ENCODE peak calls at places on chromosomes 16 and 17, in six cellular contexts. J, C, O, P, N and R are unnamed samples. For H3K4me1, the result is how much of the 10 kb centered on the place peaks cover.

GRCh38 chr17:66822009-66822408 is 12.9 kb upstream of the CACNG5 start:
- DNase-seq in P (no peak), J (no peak), O (no peak), C (no peak), N (no peak), R (no peak)

GRCh38 chr16:88062341-88062861 is 111.2 kb downstream of the BANP start:
- DNase-seq in O (peak), J (peak), P (no peak), C (no peak), N (peak), R (no peak)

GRCh38 chr17:2143332-2143731 is 88.4 kb downstream of the HIC1 start:
- DNase-seq in C (no peak), N (no peak), P (no peak), O (no peak), J (no peak), R (no peak)

GRCh38 chr17:80930335-80931040 is 61.2 kb upstream of the CHMP6 start:
- DNase-seq in N (no peak), P (no peak), O (no peak), C (no peak), J (no peak), R (no peak)

GRCh38 chr16:11254913-11255736 is 879 bp downstream of the SOCS1 start:
- DNase-seq in P (peak), O (peak), C (no peak), N (no peak), J (peak), R (no peak)

GRCh38 chr17:30000755-30001257 is 59.4 kb downstream of the EFCAB5 start:
- DNase-seq in J (no peak), O (no peak), P (no peak), C (no peak), N (no peak), R (no peak)

GRCh38 chr17:43722269-43722619 is 36.3 kb downstream of the SOST start:
- DNase-seq in P (no peak), O (no peak), N (no peak), J (no peak), C (no peak), R (no peak)

GRCh38 chr17:42050360-42051012 is at the start of gene C17orf113:
- DNase-seq in O (peak), J (peak), C (no peak), P (peak), N (no peak), R (peak)

GRCh38 chr17:64778367-64779290 is 116.5 kb upstream of the SMURF2 start:
- DNase-seq in P (no peak), N (no peak), C (no peak), O (peak), J (peak), R (no peak)

GRCh38 chr16:84406006-84406963 is 37.9 kb downstream of the ATP2C2 start:
- DNase-seq in N (no peak), P (no peak), O (no peak), J (no peak), C (no peak), R (no peak)

GRCh38 chr17:17356931-17357270 is 53.7 kb downstream of the NT5M start:
- DNase-seq in C (no peak), P (no peak), N (no peak), O (no peak), J (peak), R (no peak)

GRCh38 chr16:14600164-14600563 is 29.9 kb downstream of the PARN start:
- DNase-seq in C (no peak), N (no peak), O (no peak), J (no peak), P (peak), R (no peak)

DNA sequence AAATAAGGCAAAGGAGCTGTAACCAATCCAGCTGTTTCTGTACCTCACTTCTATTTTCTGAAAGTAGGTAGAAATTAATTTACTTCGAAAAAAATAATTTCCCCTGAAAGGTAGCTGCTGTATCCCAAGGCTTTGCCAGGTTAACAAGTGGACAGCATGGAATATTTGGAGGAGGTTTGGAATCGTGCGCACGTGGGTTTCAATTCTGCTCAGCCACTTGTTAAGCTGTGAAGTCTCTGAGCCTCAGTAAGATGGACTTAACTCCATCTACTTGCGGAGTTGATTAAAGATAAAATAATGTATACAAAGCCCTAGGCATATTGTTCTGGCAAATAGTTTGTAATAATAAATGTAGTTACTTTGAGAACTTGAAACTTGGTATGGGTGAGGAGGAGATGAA is 57.4 kb upstream of the LGALS9 start:
- DNase-seq in J (no peak), P (no peak), O (no peak), N (no peak), C (no peak), R (no peak)
- H3K4me1 ChIP-seq in J (under half), P (half or more), O (half or more), N (under half), C (under half), R (under half)

GRCh38 chr17:15651001-15651582 is 31.6 kb upstream of the FBXW10B start:
- DNase-seq in N (no peak), C (no peak), P (no peak), J (no peak), O (no peak), R (no peak)
- H3K4me3 ChIP-seq in N (peak), C (peak), P (peak), J (peak), O (peak), R (peak)

DNA sequence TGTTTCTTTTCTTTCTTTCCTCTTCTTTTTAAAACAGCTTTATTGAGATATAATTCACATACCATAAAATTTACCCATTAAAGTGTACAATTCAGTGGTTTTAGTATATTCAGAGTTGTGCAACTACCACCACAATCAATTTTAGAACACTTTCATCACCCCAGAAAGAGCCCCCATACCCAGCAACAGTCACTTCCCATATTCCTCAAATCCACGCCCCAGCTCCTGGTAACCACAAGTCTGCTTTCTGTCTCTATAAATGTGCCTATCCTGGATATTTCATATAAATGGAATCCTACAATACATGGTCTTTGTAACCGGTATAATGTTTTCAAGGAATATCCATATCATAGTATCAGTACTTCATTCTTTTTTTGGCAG is 19.4 kb downstream of the RARA start:
- DNase-seq in O (no peak), J (no peak), N (no peak), C (no peak), P (no peak), R (no peak)
- H3K4me1 ChIP-seq in O (half or more), J (half or more), N (under half), C (half or more), P (half or more), R (half or more)

GRCh38 chr17:82372063-82372590 is 562 bp downstream of the UTS2R start:
- DNase-seq in J (no peak), P (no peak), N (no peak), O (no peak), C (no peak), R (no peak)
- H3K4me3 ChIP-seq in J (no peak), P (no peak), N (peak), O (peak), C (peak), R (no peak)

DNA sequence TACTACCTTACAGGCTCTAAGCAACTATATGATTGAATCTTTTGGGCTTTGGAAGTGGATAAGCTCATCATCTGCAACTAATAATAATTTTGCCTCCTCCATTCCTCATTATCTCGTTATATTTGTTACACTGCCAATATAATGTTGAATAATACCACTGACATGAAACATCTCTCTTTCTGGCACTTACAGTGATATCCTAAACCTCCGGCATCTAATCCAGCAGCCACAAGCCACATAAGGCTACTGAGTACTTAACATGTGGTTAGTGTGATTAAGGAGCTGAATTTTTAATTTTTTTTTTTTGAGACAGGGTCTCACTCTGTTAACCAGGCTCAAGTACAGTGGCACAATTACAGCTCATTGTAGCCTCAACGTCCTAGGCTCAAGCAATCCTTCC is 9.6 kb downstream of the CDC42EP4 start:
- DNase-seq in O (no peak), J (no peak), P (no peak), N (no peak), C (no peak), R (no peak)
- H3K4me1 ChIP-seq in O (half or more), J (under half), P (half or more), N (under half), C (half or more), R (under half)

DNA sequence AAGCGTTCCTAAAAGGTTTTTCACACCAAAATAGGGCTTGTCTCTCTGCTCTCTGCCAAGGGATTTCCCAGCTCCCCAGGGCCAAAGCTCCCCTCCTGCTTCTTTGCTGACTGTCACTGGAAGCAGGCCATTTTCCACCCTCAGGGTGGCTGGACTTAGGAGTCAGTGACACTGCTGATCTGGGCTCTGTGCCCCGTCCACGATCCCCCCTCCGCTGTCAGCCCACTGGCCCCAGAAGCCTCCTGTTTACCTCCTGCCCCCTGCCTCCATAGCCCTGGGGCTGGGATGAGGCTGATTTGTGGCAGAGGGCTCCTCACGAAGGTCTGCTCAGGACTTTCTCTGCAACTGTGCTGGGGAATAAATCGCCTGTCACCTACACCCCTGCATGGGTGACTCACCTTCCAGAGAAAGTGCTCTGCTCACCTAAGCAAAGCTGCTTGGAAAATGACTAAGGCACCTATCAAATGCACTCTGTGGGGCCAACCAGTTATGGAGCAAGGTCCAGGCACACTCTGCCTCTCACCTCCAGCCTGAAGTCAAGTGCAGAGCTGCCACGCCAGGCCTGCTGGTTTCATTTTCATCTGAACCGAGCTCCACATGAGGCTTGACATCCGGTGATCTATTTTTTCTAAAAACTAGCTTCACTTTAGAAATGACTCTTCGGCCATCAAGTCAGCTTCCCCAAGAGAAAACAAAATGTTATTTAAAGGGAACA is 4.9 kb downstream of the MAP3K14 start:
- DNase-seq in O (peak), N (no peak), J (no peak), C (no peak), P (peak), R (peak)
- H3K4me3 ChIP-seq in O (peak), N (peak), J (no peak), C (peak), P (peak), R (no peak)

GRCh38 chr16:46812781-46813555 is 18.0 kb downstream of the C16orf87 start:
- DNase-seq in C (no peak), J (no peak), N (no peak), O (no peak), P (no peak), R (no peak)
- H3K4me1 ChIP-seq in C (under half), J (under half), N (under half), O (under half), P (under half), R (under half)

DNA sequence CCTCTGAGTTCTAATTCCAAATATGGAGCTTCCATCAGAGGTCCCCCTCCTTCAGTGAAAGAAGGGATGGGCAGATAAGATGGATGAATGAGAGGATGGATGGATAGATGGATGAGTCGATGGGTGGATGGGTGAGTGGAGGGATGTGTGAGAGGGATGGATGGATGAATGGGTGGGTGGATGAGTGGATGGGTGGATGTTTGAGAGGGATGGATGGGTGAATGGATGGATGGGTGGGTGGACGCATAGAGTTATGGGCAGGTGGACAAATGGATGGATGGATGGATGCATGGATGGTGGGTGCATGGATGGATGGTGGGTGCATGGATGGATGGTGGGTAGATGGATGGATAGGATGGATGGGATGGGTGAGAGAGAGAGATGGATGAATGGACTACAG is 69.0 kb downstream of the MGAT5B start:
- DNase-seq in P (no peak), J (no peak), C (no peak), O (no peak), N (no peak), R (no peak)
- H3K4me3 ChIP-seq in P (no peak), J (no peak), C (no peak), O (no peak), N (no peak), R (no peak)

GRCh38 chr17:59328534-59329095 is 2.8 kb upstream of the YPEL2 start:
- DNase-seq in P (no peak), C (no peak), N (no peak), O (no peak), J (no peak), R (no peak)
- H3K4me1 ChIP-seq in P (under half), C (under half), N (under half), O (half or more), J (under half), R (under half)